ENCODE peak calls at places on chromosome 14, in nine cellular contexts. P is HCEC 1CT, Q is choroid plexus epithelial cell, O is erythroblast, Y is head of caudate nucleus, D is MM.1S, U is Peyer's patch, V is T-helper 9 cell, C is fibroblast of pulmonary artery. T is an unnamed sample.

GRCh38 chr14:104856869-104857860 is 7.9 kb upstream of the CEP170B start:
- DNase-seq in P (no peak), Q (no peak), O (no peak), Y (peak), D (no peak), U (peak), V (no peak), C (no peak), T (no peak)

GRCh38 chr14:103762011-103762410 is 46.4 kb downstream of the ZFYVE21 start:
- DNase-seq in P (no peak), Q (no peak), O (no peak), Y (no peak), D (no peak), U (no peak), V (no peak), C (no peak), T (peak)

GRCh38 chr14:72608391-72609204 is 285.3 kb downstream of the DPF3 start:
- DNase-seq in P (peak), Q (peak), O (no peak), Y (peak), D (no peak), U (no peak), V (no peak), C (peak), T (peak)

GRCh38 chr14:99735189-99736135 is 51.4 kb downstream of the CYP46A1 start:
- DNase-seq in P (no peak), Q (no peak), O (no peak), Y (no peak), D (no peak), U (peak), V (no peak), C (no peak), T (no peak)

GRCh38 chr14:99316281-99317163 is 44.5 kb upstream of the BCL11B start:
- DNase-seq in P (no peak), Q (no peak), O (no peak), Y (no peak), D (no peak), U (peak), V (no peak), C (no peak), T (no peak)

GRCh38 chr14:93785423-93785822 is 2.9 kb downstream of the PRIMA1 start:
- DNase-seq in P (no peak), Q (no peak), O (no peak), Y (no peak), D (no peak), U (no peak), V (no peak), C (no peak), T (no peak)

GRCh38 chr14:29637406-29637805 is 290.2 kb downstream of the PRKD1 start:
- DNase-seq in P (peak), Q (peak), O (no peak), Y (peak), D (no peak), U (no peak), V (no peak), C (peak), T (peak)

GRCh38 chr14:93723001-93723400 is 65.3 kb downstream of the PRIMA1 start:
- DNase-seq in P (no peak), Q (no peak), O (no peak), Y (no peak), D (no peak), U (no peak), V (no peak), C (no peak), T (no peak)

GRCh38 chr14:99245541-99246511 is 26.2 kb downstream of the BCL11B start:
- DNase-seq in P (no peak), Q (no peak), O (no peak), Y (no peak), D (no peak), U (no peak), V (no peak), C (no peak), T (no peak)

GRCh38 chr14:67345583-67345982 is 14.0 kb downstream of the ATP6V1D start:
- DNase-seq in P (no peak), Q (no peak), O (no peak), Y (no peak), D (no peak), U (no peak), V (no peak), C (no peak), T (no peak)